ENCODE peak calls at places on chromosomes 16 and 17, in seven cellular contexts. N is SK-N-SH, P is H1, H is K562, V is HCT116, Y is GM12878, X is HepG2. F is an unnamed sample.

GRCh38 chr17:35291802-35292201 is 48.9 kb downstream of the SLFN5 start:
- DNase-seq in H (no peak), X (no peak), P (no peak), Y (no peak), V (no peak), N (no peak), F (no peak)

GRCh38 chr16:377419-377951 is 4.3 kb downstream of the PGAP6 start:
- DNase-seq in Y (no peak), N (no peak), X (no peak), V (no peak), H (no peak), P (no peak), F (no peak)

GRCh38 chr17:63694229-63694973 is 5.5 kb downstream of the LIMD2 start:
- DNase-seq in V (no peak), X (no peak), P (no peak), Y (no peak), N (peak), H (no peak), F (no peak)

GRCh38 chr17:4497101-4497824 is 1.4 kb upstream of the SPNS2 start:
- DNase-seq in V (no peak), H (no peak), Y (peak), P (no peak), X (no peak), N (no peak), F (no peak)

GRCh38 chr16:55179858-55180585 is 144.0 kb upstream of the IRX6 start:
- DNase-seq in P (no peak), Y (no peak), H (no peak), V (no peak), N (no peak), X (no peak), F (no peak)

GRCh38 chr17:30379303-30380105 is 777 bp downstream of the CPD start:
- DNase-seq in P (no peak), V (no peak), N (peak), X (no peak), Y (no peak), H (peak), F (no peak)

GRCh38 chr17:78641243-78641642 is 64.0 kb upstream of the DNAH17 start:
- DNase-seq in Y (no peak), N (peak), H (no peak), V (peak), X (peak), P (no peak), F (no peak)

GRCh38 chr17:4935650-4936049 is 3.6 kb downstream of the GP1BA start:
- DNase-seq in Y (no peak), H (no peak), V (no peak), N (no peak), X (no peak), P (no peak), F (no peak)

GRCh38 chr17:82350182-82351030 is 8.6 kb upstream of the TEX19 start:
- DNase-seq in H (no peak), P (no peak), X (no peak), V (peak), Y (no peak), N (no peak), F (peak)

GRCh38 chr17:78086740-78087139 is 41.8 kb downstream of the TMC6 start:
- DNase-seq in N (no peak), X (no peak), H (no peak), P (no peak), V (no peak), Y (no peak), F (no peak)

GRCh38 chr17:79803997-79804855 is 7.3 kb upstream of the CBX8 start:
- DNase-seq in Y (peak), X (no peak), V (no peak), H (no peak), P (no peak), N (peak), F (peak)

GRCh38 chr17:4597975-4598374 is 13.6 kb downstream of the SMTNL2 start:
- DNase-seq in H (no peak), P (no peak), N (peak), X (no peak), Y (no peak), V (no peak), F (no peak)

GRCh38 chr17:50276588-50277356 is 2.5 kb downstream of the TMEM92 start:
- DNase-seq in X (peak), V (no peak), Y (no peak), N (no peak), H (no peak), P (no peak), F (no peak)

GRCh38 chr17:46071796-46072195 is 72.7 kb downstream of the STH start:
- DNase-seq in H (no peak), V (no peak), Y (no peak), X (no peak), P (no peak), N (no peak), F (no peak)

GRCh38 chr17:72606656-72607055 is 485.8 kb downstream of the SLC39A11 start:
- DNase-seq in Y (no peak), V (no peak), N (no peak), P (no peak), X (no peak), H (no peak), F (no peak)

GRCh38 chr17:59753522-59754467 is 46.3 kb downstream of the VMP1 start:
- DNase-seq in P (no peak), H (peak), X (peak), V (peak), Y (peak), N (peak), F (peak)

GRCh38 chr16:882256-882655 is 81.7 kb upstream of the GNG13 start:
- DNase-seq in V (no peak), H (no peak), Y (no peak), X (no peak), N (no peak), P (no peak), F (no peak)

GRCh38 chr17:29640413-29640812 is 17.7 kb upstream of the CORO6 start:
- DNase-seq in X (no peak), N (no peak), P (no peak), Y (no peak), H (no peak), V (no peak), F (no peak)

GRCh38 chr17:1707107-1707506 is 3.1 kb downstream of the TLCD2 start:
- DNase-seq in Y (no peak), V (no peak), N (no peak), X (no peak), H (no peak), P (no peak), F (no peak)

GRCh38 chr16:11768850-11769249 is 26.2 kb upstream of the TXNDC11 start:
- DNase-seq in H (no peak), Y (peak), N (no peak), V (no peak), P (no peak), X (no peak), F (no peak)

GRCh38 chr17:8875957-8876356 is 8.5 kb upstream of the PIK3R6 start:
- DNase-seq in N (no peak), X (no peak), V (no peak), H (no peak), P (no peak), Y (no peak), F (no peak)

GRCh38 chr16:14187517-14188338 is 116.6 kb downstream of the MRTFB start:
- DNase-seq in Y (no peak), H (no peak), X (no peak), V (no peak), P (no peak), N (no peak), F (no peak)

GRCh38 chr17:76538281-76538931 is 897 bp upstream of the CYGB start:
- DNase-seq in H (no peak), P (no peak), Y (no peak), V (no peak), X (no peak), N (peak), F (no peak)

GRCh38 chr17:40556884-40557414 is 8.3 kb downstream of the CCR7 start:
- DNase-seq in V (no peak), N (peak), H (peak), P (no peak), Y (no peak), X (no peak), F (no peak)

GRCh38 chr16:71626018-71626857 is at the start of gene MARVELD3:
- DNase-seq in X (peak), H (peak), Y (no peak), N (peak), V (peak), P (peak), F (peak)

GRCh38 chr16:71288890-71289731 is at the start of gene CMTR2:
- DNase-seq in N (peak), H (peak), X (peak), P (peak), V (peak), Y (peak), F (peak)

GRCh38 chr17:332558-333322 is 19.9 kb downstream of the RPH3AL start:
- DNase-seq in P (no peak), Y (no peak), N (no peak), H (no peak), V (no peak), X (no peak), F (no peak)

GRCh38 chr17:16941643-16942042 is 30.3 kb downstream of the TNFRSF13B start:
- DNase-seq in X (no peak), H (no peak), V (no peak), Y (no peak), N (no peak), P (no peak), F (no peak)

GRCh38 chr16:55369151-55369550 is 45.1 kb downstream of the IRX6 start:
- DNase-seq in N (no peak), P (no peak), H (no peak), V (no peak), X (no peak), Y (no peak), F (no peak)

GRCh38 chr17:78870621-78871020 is 30.0 kb upstream of the USP36 start:
- DNase-seq in N (no peak), Y (no peak), X (no peak), P (no peak), H (no peak), V (no peak), F (no peak)

GRCh38 chr16:4680673-4681470 is 12.5 kb upstream of the NUDT16L1 start:
- DNase-seq in V (no peak), N (no peak), X (no peak), P (no peak), Y (no peak), H (no peak), F (no peak)

GRCh38 chr16:4316732-4317461 is 1.0 kb downstream of the GLIS2 start:
- DNase-seq in V (no peak), X (no peak), P (no peak), N (peak), Y (no peak), H (no peak), F (no peak)

GRCh38 chr16:84543931-84544776 is 39.7 kb upstream of the MEAK7 start:
- DNase-seq in Y (no peak), P (no peak), N (no peak), X (no peak), V (no peak), H (no peak), F (no peak)
- TF ChIP-seq JUND in Y (no peak), P (no peak), N (no peak), X (no peak), V (no peak), H (no peak), F (no peak)

GRCh38 chr16:67967956-67968439 is 439 bp downstream of the SLC12A4 start:
- DNase-seq in P (no peak), X (no peak), H (peak), Y (no peak), N (peak), V (no peak), F (peak)
- TF ChIP-seq JUND in P (no peak), X (no peak), H (no peak), Y (no peak), N (no peak), V (no peak), F (no peak)

DNA sequence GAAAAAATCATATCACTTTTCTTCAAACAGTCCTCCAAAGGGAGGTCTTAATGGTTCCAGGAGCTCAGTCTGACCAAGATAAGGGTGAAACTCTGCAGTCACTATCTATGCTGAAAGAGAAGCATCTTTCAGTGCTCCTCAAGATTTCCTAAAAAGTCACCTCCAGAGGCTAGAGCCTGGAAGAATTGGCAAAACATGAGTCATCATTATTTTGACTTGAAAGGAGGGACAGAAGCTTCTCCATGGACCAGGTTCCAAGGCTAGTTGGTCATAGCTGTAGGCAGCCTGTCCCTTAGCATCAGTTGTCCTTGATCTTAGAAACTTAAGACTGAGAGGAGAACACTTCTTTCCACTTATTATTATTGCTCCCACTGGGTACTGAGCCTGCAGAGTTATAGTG is 219.0 kb upstream of the ASIC2 start:
- DNase-seq in H (no peak), Y (no peak), P (no peak), N (no peak), X (no peak), V (no peak), F (no peak)
- TF ChIP-seq JUND in H (no peak), Y (no peak), P (no peak), N (no peak), X (no peak), V (no peak), F (no peak)

GRCh38 chr16:52090080-52090479 is 456.9 kb downstream of the TOX3 start:
- DNase-seq in N (no peak), X (no peak), V (no peak), P (no peak), Y (no peak), H (no peak), F (no peak)
- TF ChIP-seq JUND in N (no peak), X (no peak), V (no peak), P (no peak), Y (no peak), H (no peak), F (no peak)

GRCh38 chr17:2883544-2884203 is 87.4 kb downstream of the RAP1GAP2 start:
- DNase-seq in X (peak), V (no peak), Y (no peak), N (peak), P (no peak), H (no peak), F (no peak)
- TF ChIP-seq JUND in X (no peak), V (no peak), Y (no peak), N (no peak), P (no peak), H (no peak), F (no peak)

GRCh38 chr16:50297301-50298074 is 31.1 kb downstream of the ADCY7 start:
- DNase-seq in N (peak), X (peak), H (no peak), P (no peak), Y (no peak), V (no peak), F (no peak)
- TF ChIP-seq JUND in N (no peak), X (no peak), H (no peak), P (no peak), Y (no peak), V (no peak), F (no peak)

GRCh38 chr16:48534601-48535340 is 75.2 kb downstream of the N4BP1 start:
- DNase-seq in P (no peak), N (no peak), X (no peak), H (no peak), V (no peak), Y (no peak), F (no peak)

GRCh38 chr16:48533931-48534330 is 76.0 kb downstream of the N4BP1 start:
- DNase-seq in V (no peak), Y (no peak), X (no peak), H (no peak), N (no peak), P (no peak), F (no peak)

GRCh38 chr16:48526958-48527331 is 83.0 kb downstream of the N4BP1 start:
- DNase-seq in H (no peak), Y (no peak), P (no peak), V (no peak), N (no peak), X (no peak), F (no peak)

GRCh38 chr16:48535369-48535787 is 74.6 kb downstream of the N4BP1 start:
- DNase-seq in V (no peak), Y (no peak), P (no peak), X (no peak), H (no peak), N (no peak), F (no peak)

DNA sequence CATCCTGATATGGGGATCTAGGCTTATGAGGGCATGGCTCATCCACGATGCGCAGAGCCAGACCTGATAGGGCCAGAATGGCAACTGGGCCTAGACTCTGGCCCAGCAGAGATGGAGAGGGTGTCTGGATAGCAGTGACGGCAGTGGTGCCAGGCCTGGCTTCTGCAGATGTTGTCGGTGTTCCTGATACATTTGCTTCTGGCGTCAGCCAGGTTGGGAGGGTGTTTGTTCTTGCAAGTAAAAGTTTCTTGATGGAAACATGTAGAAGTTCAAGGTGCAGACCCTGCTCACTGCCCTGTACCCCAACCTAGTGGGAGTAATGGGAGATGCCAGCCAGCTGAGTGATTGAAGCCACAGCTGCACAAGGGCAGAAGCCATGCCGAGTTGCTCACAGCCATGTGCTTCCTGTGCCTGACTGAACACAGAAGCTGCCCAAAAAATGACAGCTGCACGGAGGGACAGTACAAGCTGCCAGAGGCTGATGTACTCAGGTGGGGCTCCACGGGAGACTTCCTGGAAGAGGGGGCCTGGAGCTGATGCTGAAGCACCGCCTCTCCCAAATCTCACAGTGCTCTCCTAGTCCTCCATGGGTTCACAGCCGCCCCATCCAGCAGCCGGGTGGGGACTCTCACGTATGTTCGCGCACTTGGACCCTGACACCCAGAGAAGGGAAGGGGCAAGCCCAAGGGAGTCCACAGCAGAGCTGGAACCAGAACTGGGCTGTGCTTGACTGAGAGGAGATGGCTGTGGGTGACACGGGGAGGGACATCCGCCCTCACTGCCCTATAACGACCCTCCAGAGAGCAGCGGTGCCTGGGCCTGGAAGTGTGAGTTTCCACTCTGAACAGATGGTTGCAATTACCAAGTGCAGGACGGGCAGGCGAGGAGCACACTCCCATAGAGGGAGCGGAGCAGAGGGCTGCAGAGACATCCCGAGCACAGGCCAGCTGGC is 78.7 kb downstream of the N4BP1 start:
- DNase-seq in H (no peak), P (no peak), V (no peak), X (no peak), N (peak), Y (no peak), F (no peak)
- TF ChIP-seq JUND in H (no peak), P (no peak), V (no peak), X (no peak), N (no peak), Y (no peak), F (no peak)

DNA sequence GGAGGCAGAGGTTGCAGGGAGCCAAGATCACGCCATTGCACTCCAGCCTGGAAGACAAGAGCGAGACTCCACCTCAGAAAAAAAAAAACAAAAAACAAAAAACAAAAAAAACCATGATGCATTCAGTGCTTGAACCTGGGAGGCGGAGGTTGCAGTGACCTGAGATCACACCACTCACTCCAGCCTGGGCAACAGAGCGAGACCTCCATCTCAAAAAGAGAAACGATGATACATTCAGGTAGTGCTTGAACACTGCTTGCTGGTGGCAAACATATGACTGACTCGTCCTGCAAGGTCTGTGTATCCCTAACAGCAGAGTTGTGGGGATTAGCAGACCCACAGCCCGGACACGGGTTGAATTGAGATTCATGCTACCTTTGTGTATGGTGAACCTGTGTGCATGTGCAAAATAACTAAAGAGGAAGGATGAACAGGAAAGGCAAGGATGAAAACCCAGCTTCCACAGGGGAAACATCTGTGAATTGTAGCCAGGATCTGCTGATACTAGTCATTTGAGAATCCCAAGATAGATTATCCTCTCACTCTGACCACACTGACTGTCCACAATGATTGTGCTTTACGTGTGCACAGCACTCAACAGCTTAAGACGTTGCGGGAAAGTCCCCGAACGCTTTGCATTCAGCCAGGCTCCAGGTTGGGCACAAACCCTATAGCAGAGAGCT is 52.4 kb upstream of the MRPS23 start:
- DNase-seq in H (no peak), N (no peak), X (no peak), Y (peak), V (no peak), P (no peak), F (no peak)
- TF ChIP-seq JUND in H (no peak), N (no peak), X (no peak), Y (peak), V (no peak), P (no peak), F (no peak)

F was measured in T47D.